ENCODE peak calls at places on chromosomes 7 and 10, in nine cellular contexts. One of them, this sample, is unnamed.

GRCh38 chr10:43115881-43116595 is 22.2 kb upstream of the CSGALNACT2 start:
- DNase-seq in heart right ventricle: no peak
- DNase-seq in IMR-90: no peak
- DNase-seq in hepatocyte: no peak
- DNase-seq in Peyer's patch: peak; percentile 37
- DNase-seq in CD8-positive, alpha-beta memory T cell: peak; percentile 40
- DNase-seq in neuronal stem cell: no peak
- DNase-seq in A549: no peak
- DNase-seq in NT2/D1: no peak
- DNase-seq in this sample: no peak

GRCh38 chr7:151814400-151814914 is 62.5 kb downstream of the PRKAG2 start:
- DNase-seq in heart right ventricle: no peak
- DNase-seq in NT2/D1: peak; percentile 36
- DNase-seq in hepatocyte: no peak
- DNase-seq in neuronal stem cell: peak; percentile 21
- DNase-seq in CD8-positive, alpha-beta memory T cell: no peak
- DNase-seq in IMR-90: peak; percentile 6
- DNase-seq in Peyer's patch: no peak
- DNase-seq in A549: no peak
- DNase-seq in this sample: no peak

GRCh38 chr7:2717293-2717904 is 29.4 kb downstream of the AMZ1 start:
- DNase-seq in NT2/D1: no peak
- DNase-seq in hepatocyte: peak; percentile 86
- DNase-seq in A549: no peak
- DNase-seq in CD8-positive, alpha-beta memory T cell: no peak
- DNase-seq in Peyer's patch: peak; percentile 70
- DNase-seq in IMR-90: peak; percentile 62
- DNase-seq in heart right ventricle: no peak
- DNase-seq in neuronal stem cell: no peak
- DNase-seq in this sample: peak; percentile 56

GRCh38 chr10:49241365-49241764 is 53.2 kb upstream of the TMEM273 start:
- DNase-seq in hepatocyte: no peak
- DNase-seq in Peyer's patch: no peak
- DNase-seq in CD8-positive, alpha-beta memory T cell: no peak
- DNase-seq in A549: no peak
- DNase-seq in heart right ventricle: no peak
- DNase-seq in NT2/D1: no peak
- DNase-seq in neuronal stem cell: no peak
- DNase-seq in IMR-90: no peak
- DNase-seq in this sample: no peak

GRCh38 chr7:90224204-90224603 is 12.7 kb downstream of the STEAP2 start:
- DNase-seq in IMR-90: no peak
- DNase-seq in NT2/D1: peak; percentile 77
- DNase-seq in hepatocyte: no peak
- DNase-seq in heart right ventricle: no peak
- DNase-seq in CD8-positive, alpha-beta memory T cell: no peak
- DNase-seq in A549: no peak
- DNase-seq in neuronal stem cell: no peak
- DNase-seq in Peyer's patch: no peak
- DNase-seq in this sample: no peak

GRCh38 chr7:148264933-148265557 is 325.5 kb upstream of the C7orf33 start:
- DNase-seq in Peyer's patch: no peak
- DNase-seq in NT2/D1: peak; percentile 39
- DNase-seq in neuronal stem cell: no peak
- DNase-seq in heart right ventricle: no peak
- DNase-seq in A549: peak; percentile 57
- DNase-seq in IMR-90: peak; percentile 13
- DNase-seq in hepatocyte: peak; percentile 70
- DNase-seq in CD8-positive, alpha-beta memory T cell: no peak
- DNase-seq in this sample: no peak

GRCh38 chr7:69482676-69483075 is 115.6 kb upstream of the AUTS2 start:
- DNase-seq in A549: no peak
- DNase-seq in heart right ventricle: no peak
- DNase-seq in NT2/D1: no peak
- DNase-seq in CD8-positive, alpha-beta memory T cell: no peak
- DNase-seq in IMR-90: no peak
- DNase-seq in hepatocyte: no peak
- DNase-seq in neuronal stem cell: no peak
- DNase-seq in Peyer's patch: no peak
- DNase-seq in this sample: no peak

GRCh38 chr10:94205370-94205930 is 157.3 kb downstream of the NOC3L start:
- DNase-seq in neuronal stem cell: no peak
- DNase-seq in IMR-90: peak; percentile 42
- DNase-seq in Peyer's patch: no peak
- DNase-seq in hepatocyte: no peak
- DNase-seq in CD8-positive, alpha-beta memory T cell: no peak
- DNase-seq in heart right ventricle: peak; percentile 30
- DNase-seq in NT2/D1: no peak
- DNase-seq in A549: no peak
- DNase-seq in this sample: no peak

GRCh38 chr10:113018034-113018433 is 68.0 kb downstream of the TCF7L2 start:
- DNase-seq in IMR-90: no peak
- DNase-seq in hepatocyte: no peak
- DNase-seq in NT2/D1: no peak
- DNase-seq in neuronal stem cell: no peak
- DNase-seq in A549: no peak
- DNase-seq in heart right ventricle: no peak
- DNase-seq in Peyer's patch: no peak
- DNase-seq in CD8-positive, alpha-beta memory T cell: no peak
- DNase-seq in this sample: no peak

GRCh38 chr10:33143160-33143728 is 185.2 kb upstream of the ITGB1 start:
- DNase-seq in IMR-90: peak; percentile 93
- DNase-seq in Peyer's patch: no peak
- DNase-seq in CD8-positive, alpha-beta memory T cell: no peak
- DNase-seq in NT2/D1: no peak
- DNase-seq in hepatocyte: no peak
- DNase-seq in heart right ventricle: no peak
- DNase-seq in A549: no peak
- DNase-seq in neuronal stem cell: no peak
- DNase-seq in this sample: no peak

GRCh38 chr7:15925608-15926007 is 239.1 kb upstream of the MEOX2 start:
- DNase-seq in Peyer's patch: no peak
- DNase-seq in NT2/D1: no peak
- DNase-seq in neuronal stem cell: no peak
- DNase-seq in CD8-positive, alpha-beta memory T cell: no peak
- DNase-seq in hepatocyte: no peak
- DNase-seq in IMR-90: no peak
- DNase-seq in heart right ventricle: no peak
- DNase-seq in A549: no peak
- DNase-seq in this sample: no peak

GRCh38 chr10:55024718-55025117 is 223.7 kb upstream of the PCDH15 start:
- DNase-seq in CD8-positive, alpha-beta memory T cell: no peak
- DNase-seq in NT2/D1: no peak
- DNase-seq in IMR-90: no peak
- DNase-seq in A549: no peak
- DNase-seq in heart right ventricle: peak; percentile 10
- DNase-seq in Peyer's patch: no peak
- DNase-seq in neuronal stem cell: no peak
- DNase-seq in hepatocyte: peak; percentile 8
- DNase-seq in this sample: no peak

GRCh38 chr10:72814134-72814790 is 79.3 kb upstream of the OIT3 start:
- DNase-seq in A549: no peak
- DNase-seq in IMR-90: no peak
- DNase-seq in heart right ventricle: no peak
- DNase-seq in neuronal stem cell: no peak
- DNase-seq in CD8-positive, alpha-beta memory T cell: no peak
- DNase-seq in Peyer's patch: no peak
- DNase-seq in hepatocyte: no peak
- DNase-seq in NT2/D1: no peak
- DNase-seq in this sample: no peak

GRCh38 chr10:131567279-131568162 is 256.0 kb upstream of the TCERG1L start:
- DNase-seq in heart right ventricle: no peak
- DNase-seq in neuronal stem cell: no peak
- DNase-seq in CD8-positive, alpha-beta memory T cell: no peak
- DNase-seq in hepatocyte: no peak
- DNase-seq in A549: no peak
- DNase-seq in Peyer's patch: no peak
- DNase-seq in NT2/D1: no peak
- DNase-seq in IMR-90: no peak
- DNase-seq in this sample: no peak

GRCh38 chr7:42065942-42066341 is 171.1 kb downstream of the GLI3 start:
- DNase-seq in IMR-90: peak; percentile 34
- DNase-seq in heart right ventricle: no peak
- DNase-seq in neuronal stem cell: peak; percentile 82
- DNase-seq in NT2/D1: peak; percentile 63
- DNase-seq in A549: no peak
- DNase-seq in hepatocyte: no peak
- DNase-seq in Peyer's patch: no peak
- DNase-seq in CD8-positive, alpha-beta memory T cell: no peak
- DNase-seq in this sample: no peak

GRCh38 chr7:32164341-32164996 is 94.3 kb upstream of the PDE1C start:
- DNase-seq in NT2/D1: peak; percentile 56
- DNase-seq in Peyer's patch: no peak
- DNase-seq in heart right ventricle: peak; percentile 50
- DNase-seq in IMR-90: peak; percentile 76
- DNase-seq in neuronal stem cell: peak; percentile 5
- DNase-seq in CD8-positive, alpha-beta memory T cell: no peak
- DNase-seq in hepatocyte: peak; percentile 63
- DNase-seq in A549: peak; percentile 75
- DNase-seq in this sample: no peak

GRCh38 chr10:102583435-102584417 is 60.6 kb upstream of the TRIM8 start:
- DNase-seq in CD8-positive, alpha-beta memory T cell: peak; percentile 87
- DNase-seq in hepatocyte: peak; percentile 94
- DNase-seq in NT2/D1: peak; percentile 83
- DNase-seq in A549: peak; percentile 87
- DNase-seq in neuronal stem cell: peak; percentile 85
- DNase-seq in heart right ventricle: peak; percentile 86
- DNase-seq in Peyer's patch: peak; percentile 82
- DNase-seq in IMR-90: peak; percentile 91
- DNase-seq in this sample: peak; percentile 72

GRCh38 chr7:133126422-133126821 is 44.5 kb upstream of the CHCHD3 start:
- DNase-seq in Peyer's patch: no peak
- DNase-seq in hepatocyte: no peak
- DNase-seq in IMR-90: no peak
- DNase-seq in A549: no peak
- DNase-seq in CD8-positive, alpha-beta memory T cell: no peak
- DNase-seq in heart right ventricle: no peak
- DNase-seq in NT2/D1: no peak
- DNase-seq in neuronal stem cell: no peak
- DNase-seq in this sample: no peak

GRCh38 chr10:110684800-110685446 is 40.8 kb downstream of the RBM20 start:
- DNase-seq in IMR-90: peak; percentile 85
- DNase-seq in Peyer's patch: no peak
- DNase-seq in heart right ventricle: peak; percentile 64
- DNase-seq in A549: no peak
- DNase-seq in CD8-positive, alpha-beta memory T cell: no peak
- DNase-seq in neuronal stem cell: no peak
- DNase-seq in NT2/D1: no peak
- DNase-seq in hepatocyte: no peak
- DNase-seq in this sample: no peak

GRCh38 chr10:4947635-4948596 is 15.3 kb upstream of the AKR1C1 start:
- DNase-seq in hepatocyte: peak; percentile 78
- DNase-seq in A549: peak; percentile 92
- DNase-seq in CD8-positive, alpha-beta memory T cell: no peak
- DNase-seq in neuronal stem cell: no peak
- DNase-seq in NT2/D1: no peak
- DNase-seq in heart right ventricle: peak; percentile 54
- DNase-seq in IMR-90: peak; percentile 97
- DNase-seq in Peyer's patch: no peak
- DNase-seq in this sample: no peak

GRCh38 chr10:127175357-127176110 is 20.9 kb downstream of the INSYN2A start:
- DNase-seq in neuronal stem cell: no peak
- DNase-seq in A549: no peak
- DNase-seq in hepatocyte: no peak
- DNase-seq in heart right ventricle: no peak
- DNase-seq in Peyer's patch: no peak
- DNase-seq in CD8-positive, alpha-beta memory T cell: no peak
- DNase-seq in NT2/D1: no peak
- DNase-seq in IMR-90: no peak
- DNase-seq in this sample: no peak
- H3K4me3 ChIP-seq in neuronal stem cell: no peak overlapping the region
- H3K4me3 ChIP-seq in A549: no peak overlapping the region
- H3K4me3 ChIP-seq in hepatocyte: no peak overlapping the region
- H3K4me3 ChIP-seq in heart right ventricle: no peak overlapping the region
- H3K4me3 ChIP-seq in Peyer's patch: no peak overlapping the region
- H3K4me3 ChIP-seq in CD8-positive, alpha-beta memory T cell: no peak overlapping the region
- H3K4me3 ChIP-seq in NT2/D1: no peak overlapping the region
- H3K4me3 ChIP-seq in IMR-90: no peak overlapping the region
- H3K4me3 ChIP-seq in this sample: no peak overlapping the region

GRCh38 chr10:29438271-29438670 is 149.4 kb downstream of the LYZL1 start:
- DNase-seq in CD8-positive, alpha-beta memory T cell: no peak
- DNase-seq in Peyer's patch: no peak
- DNase-seq in A549: no peak
- DNase-seq in heart right ventricle: no peak
- DNase-seq in hepatocyte: no peak
- DNase-seq in NT2/D1: peak; percentile 68
- DNase-seq in neuronal stem cell: no peak
- DNase-seq in IMR-90: peak; percentile 4
- DNase-seq in this sample: no peak
- H3K9me3 ChIP-seq in CD8-positive, alpha-beta memory T cell: peaks cover 9% of the 10 kb centered on the region
- H3K9me3 ChIP-seq in Peyer's patch: no peaks in the 10 kb centered on the region
- H3K9me3 ChIP-seq in A549: no peaks in the 10 kb centered on the region
- H3K9me3 ChIP-seq in heart right ventricle: peaks cover 39% of the 10 kb centered on the region
- H3K9me3 ChIP-seq in hepatocyte: no peaks in the 10 kb centered on the region
- H3K9me3 ChIP-seq in NT2/D1: peaks cover 53% of the 10 kb centered on the region
- H3K9me3 ChIP-seq in neuronal stem cell: peaks cover 4% of the 10 kb centered on the region
- H3K9me3 ChIP-seq in IMR-90: peaks cover 12% of the 10 kb centered on the region
- H3K9me3 ChIP-seq in this sample: peaks cover 26% of the 10 kb centered on the region

GRCh38 chr10:125062244-125063208 is 97.8 kb downstream of the CTBP2 start:
- DNase-seq in CD8-positive, alpha-beta memory T cell: no peak
- DNase-seq in IMR-90: no peak
- DNase-seq in hepatocyte: no peak
- DNase-seq in Peyer's patch: no peak
- DNase-seq in A549: no peak
- DNase-seq in heart right ventricle: peak; percentile 56
- DNase-seq in NT2/D1: no peak
- DNase-seq in neuronal stem cell: no peak
- DNase-seq in this sample: no peak
- H3K4me1 ChIP-seq in CD8-positive, alpha-beta memory T cell: peaks cover 11% of the 10 kb centered on the region
- H3K4me1 ChIP-seq in IMR-90: peaks cover 40% of the 10 kb centered on the region
- H3K4me1 ChIP-seq in hepatocyte: peaks cover 43% of the 10 kb centered on the region
- H3K4me1 ChIP-seq in Peyer's patch: peaks cover 9% of the 10 kb centered on the region
- H3K4me1 ChIP-seq in A549: peaks cover 20% of the 10 kb centered on the region
- H3K4me1 ChIP-seq in heart right ventricle: peaks cover 98% of the 10 kb centered on the region
- H3K4me1 ChIP-seq in NT2/D1: peaks cover 6% of the 10 kb centered on the region
- H3K4me1 ChIP-seq in neuronal stem cell: peaks cover 27% of the 10 kb centered on the region
- H3K4me1 ChIP-seq in this sample: no peaks in the 10 kb centered on the region

DNA sequence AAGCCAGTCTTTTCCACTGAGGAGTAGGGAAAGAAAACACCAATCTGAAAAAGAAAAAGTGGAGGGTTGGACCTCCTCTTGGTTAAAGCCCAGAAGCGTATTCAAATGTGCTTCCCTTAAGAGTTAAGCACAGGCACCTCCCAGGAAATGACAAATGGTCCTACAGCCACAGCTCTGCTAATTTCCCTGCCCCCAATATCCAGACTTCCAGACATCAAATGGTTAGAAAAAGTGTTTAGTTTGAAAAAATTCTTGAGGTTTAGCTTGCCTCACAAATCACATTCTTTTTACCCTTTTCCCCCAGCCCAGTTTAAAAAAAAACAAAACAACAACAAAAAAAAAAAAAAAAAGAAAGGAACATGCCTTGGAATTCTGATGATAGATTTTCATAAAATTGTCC is 19.0 kb upstream of the COL1A2 start:
- DNase-seq in CD8-positive, alpha-beta memory T cell: no peak
- DNase-seq in IMR-90: peak; percentile 98
- DNase-seq in hepatocyte: peak; percentile 75
- DNase-seq in heart right ventricle: peak; percentile 58
- DNase-seq in NT2/D1: no peak
- DNase-seq in Peyer's patch: no peak
- DNase-seq in A549: no peak
- DNase-seq in neuronal stem cell: no peak
- DNase-seq in this sample: no peak
- H3K4me3 ChIP-seq in CD8-positive, alpha-beta memory T cell: no peak overlapping the region
- H3K4me3 ChIP-seq in IMR-90: peak overlapping the region; percentile 33
- H3K4me3 ChIP-seq in hepatocyte: no peak overlapping the region
- H3K4me3 ChIP-seq in heart right ventricle: peak overlapping the region; percentile 19
- H3K4me3 ChIP-seq in NT2/D1: no peak overlapping the region
- H3K4me3 ChIP-seq in Peyer's patch: no peak overlapping the region
- H3K4me3 ChIP-seq in A549: no peak overlapping the region
- H3K4me3 ChIP-seq in neuronal stem cell: no peak overlapping the region
- H3K4me3 ChIP-seq in this sample: no peak overlapping the region